ENCODE peak calls at places on chromosome 14, in eight cellular contexts. Q is Peyer's patch, F is tibial artery, G is neural progenitor cell, H is stomach, T is Panc1, O is H1, Y is ovary. S is an unnamed sample. For H3K4me1 and H3K27me3, the result is how much of the 10 kb centered on the place peaks cover.

GRCh38 chr14:82621881-82622450 is 1088.3 kb upstream of the SEL1L start:
- DNase-seq in O (peak), Y (no peak), F (no peak), G (no peak), T (no peak), Q (no peak), H (no peak), S (peak)

GRCh38 chr14:102768223-102769048 is 8.8 kb upstream of the TRAF3 start:
- DNase-seq in Y (no peak), F (no peak), T (no peak), Q (peak), O (no peak), H (no peak), G (no peak), S (no peak)

GRCh38 chr14:68079941-68080697 is 260.5 kb downstream of the RAD51B start:
- DNase-seq in T (no peak), Y (no peak), Q (no peak), O (no peak), G (no peak), F (no peak), H (no peak), S (no peak)

GRCh38 chr14:73726025-73726961 is 12.1 kb upstream of the PNMA1 start:
- DNase-seq in T (no peak), F (peak), O (no peak), G (no peak), H (no peak), Q (no peak), Y (no peak), S (no peak)

GRCh38 chr14:70391493-70392391 is 25.1 kb downstream of the SYNJ2BP start:
- DNase-seq in T (no peak), G (no peak), Q (no peak), O (no peak), H (no peak), F (no peak), Y (no peak), S (no peak)

GRCh38 chr14:38839743-38840375 is 263.2 kb downstream of the SEC23A start:
- DNase-seq in F (no peak), G (no peak), O (no peak), H (no peak), Q (no peak), T (no peak), Y (no peak), S (peak)

GRCh38 chr14:103057372-103058208 is at the start of gene CDC42BPB:
- DNase-seq in Q (peak), O (peak), G (peak), H (peak), T (no peak), Y (peak), F (peak), S (peak)

GRCh38 chr14:96629082-96629481 is 126.9 kb downstream of the PAPOLA start:
- DNase-seq in G (no peak), F (peak), Y (no peak), H (no peak), T (no peak), Q (peak), O (peak), S (no peak)

GRCh38 chr14:25111061-25111601 is 61.2 kb upstream of the STXBP6 start:
- DNase-seq in F (no peak), Y (no peak), Q (no peak), T (no peak), O (no peak), H (peak), G (no peak), S (no peak)

GRCh38 chr14:52015411-52016030 is 26.2 kb downstream of the RTRAF start:
- DNase-seq in O (peak), H (peak), F (no peak), T (no peak), Q (no peak), G (peak), Y (no peak), S (peak)

GRCh38 chr14:73452341-73453191 is 5.8 kb downstream of the NUMB start:
- DNase-seq in Y (no peak), F (no peak), O (no peak), G (no peak), H (no peak), Q (no peak), T (no peak), S (no peak)

GRCh38 chr14:66140213-66140918 is 345.8 kb upstream of the CCDC196 start:
- DNase-seq in Y (no peak), O (no peak), T (no peak), H (no peak), Q (no peak), G (no peak), F (no peak), S (no peak)

GRCh38 chr14:99899578-99900178 is 106.5 kb downstream of the EML1 start:
- DNase-seq in Y (no peak), G (no peak), T (no peak), H (no peak), Q (no peak), F (no peak), O (no peak), S (no peak)

GRCh38 chr14:99598774-99599173 is 5.2 kb downstream of the CCDC85C start:
- DNase-seq in F (no peak), H (no peak), T (no peak), Q (no peak), Y (no peak), O (no peak), G (peak), S (no peak)

GRCh38 chr14:101008196-101008595 is 104.7 kb upstream of the RTL1 start:
- DNase-seq in O (peak), T (no peak), Q (no peak), G (no peak), F (no peak), H (no peak), Y (peak), S (no peak)

GRCh38 chr14:77878783-77879182 is 78.9 kb downstream of the ADCK1 start:
- DNase-seq in T (no peak), O (no peak), G (no peak), Q (no peak), H (no peak), Y (no peak), F (no peak), S (no peak)

GRCh38 chr14:99872786-99873440 is 79.7 kb downstream of the EML1 start:
- DNase-seq in H (no peak), G (peak), T (no peak), Q (no peak), Y (no peak), O (peak), F (no peak), S (no peak)

GRCh38 chr14:63438065-63438757 is 105.0 kb downstream of the PPP2R5E start:
- DNase-seq in T (peak), Y (peak), H (peak), G (no peak), F (peak), Q (no peak), O (no peak), S (peak)

GRCh38 chr14:23566782-23567185 is 807 bp downstream of the AP1G2 start:
- DNase-seq in G (peak), H (peak), Q (no peak), T (no peak), F (no peak), Y (no peak), O (no peak), S (no peak)

GRCh38 chr14:33163109-33163508 is 224.4 kb downstream of the NPAS3 start:
- DNase-seq in H (no peak), Y (no peak), T (no peak), F (no peak), G (no peak), O (no peak), Q (no peak), S (no peak)

GRCh38 chr14:76762617-76763361 is 1.5 kb downstream of the VASH1 start:
- DNase-seq in T (no peak), O (peak), F (peak), H (no peak), Y (peak), Q (no peak), G (no peak), S (no peak)

GRCh38 chr14:62939970-62940369 is 105.3 kb downstream of the KCNH5 start:
- DNase-seq in G (no peak), O (no peak), Q (no peak), Y (no peak), F (no peak), H (no peak), T (no peak), S (no peak)

GRCh38 chr14:59698793-59699192 is 122.2 kb upstream of the CCDC175 start:
- DNase-seq in Y (no peak), O (no peak), T (no peak), G (no peak), Q (no peak), F (no peak), H (no peak), S (no peak)

GRCh38 chr14:55448146-55448614 is 7.8 kb upstream of the TBPL2 start:
- DNase-seq in G (no peak), F (no peak), O (no peak), T (peak), H (peak), Y (no peak), Q (no peak), S (peak)

GRCh38 chr14:36507847-36508417 is 12.1 kb downstream of the NKX2-1 start:
- DNase-seq in G (no peak), O (no peak), H (no peak), Y (no peak), F (no peak), Q (no peak), T (no peak), S (no peak)

GRCh38 chr14:92651793-92652382 is 96.5 kb downstream of the LGMN start:
- DNase-seq in Q (peak), O (no peak), F (peak), G (no peak), T (no peak), H (peak), Y (peak), S (no peak)

GRCh38 chr14:77872971-77873370 is 73.1 kb downstream of the ADCK1 start:
- DNase-seq in Q (no peak), Y (no peak), O (no peak), T (no peak), F (no peak), H (peak), G (no peak), S (no peak)

GRCh38 chr14:26074892-26075291 is 522.9 kb downstream of the NOVA1 start:
- DNase-seq in Y (no peak), H (no peak), F (no peak), O (no peak), Q (no peak), T (no peak), G (no peak), S (no peak)

GRCh38 chr14:68384335-68384734 is 408.5 kb downstream of the ZFP36L1 start:
- DNase-seq in H (no peak), Y (no peak), O (no peak), T (no peak), F (peak), G (no peak), Q (no peak), S (no peak)

GRCh38 chr14:32980178-32980886 is 41.7 kb downstream of the NPAS3 start:
- DNase-seq in H (no peak), O (no peak), Q (no peak), F (no peak), G (no peak), Y (no peak), T (no peak), S (no peak)

GRCh38 chr14:39266589-39266870 is 32.8 kb downstream of the MIA2 start:
- DNase-seq in Q (peak), T (no peak), F (peak), H (peak), O (peak), Y (peak), G (no peak), S (no peak)

GRCh38 chr14:91835920-91836843 is 31.2 kb downstream of the TC2N start:
- DNase-seq in H (peak), G (peak), Q (peak), T (no peak), Y (peak), O (peak), F (peak), S (peak)

GRCh38 chr14:77052281-77053044 is 24.0 kb upstream of the IRF2BPL start:
- DNase-seq in Q (peak), Y (no peak), G (no peak), T (no peak), H (no peak), F (peak), O (no peak), S (no peak)

DNA sequence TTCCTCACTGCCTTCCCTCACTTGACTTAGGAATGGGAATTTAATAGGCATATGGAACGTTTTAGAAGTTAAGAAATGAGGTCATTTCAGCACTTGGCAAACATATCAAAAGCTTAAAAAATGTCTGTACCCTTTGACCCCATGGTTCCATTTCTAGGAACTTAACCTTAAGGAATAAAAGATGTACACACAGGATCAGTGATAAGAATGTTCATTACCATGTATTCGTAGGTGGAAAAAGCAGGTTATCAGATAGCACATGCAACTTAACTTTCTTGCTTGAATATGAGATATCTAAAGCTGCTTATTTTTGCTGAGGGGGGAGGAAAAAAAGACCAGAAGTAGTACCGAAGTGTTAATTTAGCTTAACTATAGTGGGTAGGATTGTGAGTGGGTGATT is 57.2 kb downstream of the TTLL5 start:
- DNase-seq in G (no peak), F (no peak), Y (no peak), O (no peak), T (no peak), H (no peak), Q (no peak), S (no peak)
- H3K4me1 ChIP-seq in G (under half), F (under half), Y (under half), O (under half), T (under half), H (half or more), Q (under half), S (under half)

GRCh38 chr14:104639481-104639880 is 34.9 kb upstream of the TMEM179 start:
- DNase-seq in G (no peak), Y (no peak), O (no peak), Q (no peak), H (no peak), T (no peak), F (no peak), S (no peak)
- H3K4me3 ChIP-seq in G (no peak), Y (no peak), O (no peak), Q (no peak), H (no peak), T (no peak), F (no peak), S (no peak)

GRCh38 chr14:60722836-60723217 is 1.3 kb downstream of the SIX4 start:
- DNase-seq in F (peak), T (no peak), Y (no peak), Q (no peak), H (no peak), O (no peak), G (no peak), S (no peak)
- H3K27me3 ChIP-seq in F (under half), T (under half), Y (under half), Q (under half), H (under half), O (under half), G (under half), S (under half)

GRCh38 chr14:79703209-79703608 is 508.1 kb downstream of the DIO2 start:
- DNase-seq in Q (no peak), Y (no peak), H (no peak), O (no peak), G (no peak), F (no peak), T (no peak), S (no peak)
- H3K4me1 ChIP-seq in Q (under half), Y (under half), H (under half), O (under half), G (under half), F (under half), T (under half), S (under half)

DNA sequence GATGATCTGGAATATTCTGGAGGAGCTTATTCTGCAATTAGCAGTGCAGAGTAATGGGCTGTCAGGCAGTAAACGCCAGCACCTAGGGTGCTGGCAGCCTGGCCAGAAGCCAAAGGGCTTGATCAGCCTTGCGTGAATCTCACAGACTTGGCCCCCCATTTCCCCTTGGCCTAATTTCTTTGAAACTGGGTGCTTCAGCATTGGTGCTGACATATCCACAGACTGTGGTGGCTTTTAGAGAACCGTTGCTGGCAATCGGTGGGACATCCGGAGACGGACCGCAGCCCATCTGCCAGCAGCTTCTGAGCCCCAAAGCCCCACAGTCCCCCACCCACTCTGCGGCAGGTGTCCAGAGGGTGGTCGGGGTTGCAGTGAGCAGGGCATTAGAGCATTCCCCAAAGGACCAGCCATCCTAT is 157.1 kb downstream of the CALM1 start:
- DNase-seq in Q (no peak), Y (no peak), H (no peak), O (no peak), T (no peak), F (no peak), G (no peak), S (no peak)
- H3K4me3 ChIP-seq in Q (no peak), Y (no peak), H (no peak), O (no peak), T (no peak), F (peak), G (no peak), S (no peak)

DNA sequence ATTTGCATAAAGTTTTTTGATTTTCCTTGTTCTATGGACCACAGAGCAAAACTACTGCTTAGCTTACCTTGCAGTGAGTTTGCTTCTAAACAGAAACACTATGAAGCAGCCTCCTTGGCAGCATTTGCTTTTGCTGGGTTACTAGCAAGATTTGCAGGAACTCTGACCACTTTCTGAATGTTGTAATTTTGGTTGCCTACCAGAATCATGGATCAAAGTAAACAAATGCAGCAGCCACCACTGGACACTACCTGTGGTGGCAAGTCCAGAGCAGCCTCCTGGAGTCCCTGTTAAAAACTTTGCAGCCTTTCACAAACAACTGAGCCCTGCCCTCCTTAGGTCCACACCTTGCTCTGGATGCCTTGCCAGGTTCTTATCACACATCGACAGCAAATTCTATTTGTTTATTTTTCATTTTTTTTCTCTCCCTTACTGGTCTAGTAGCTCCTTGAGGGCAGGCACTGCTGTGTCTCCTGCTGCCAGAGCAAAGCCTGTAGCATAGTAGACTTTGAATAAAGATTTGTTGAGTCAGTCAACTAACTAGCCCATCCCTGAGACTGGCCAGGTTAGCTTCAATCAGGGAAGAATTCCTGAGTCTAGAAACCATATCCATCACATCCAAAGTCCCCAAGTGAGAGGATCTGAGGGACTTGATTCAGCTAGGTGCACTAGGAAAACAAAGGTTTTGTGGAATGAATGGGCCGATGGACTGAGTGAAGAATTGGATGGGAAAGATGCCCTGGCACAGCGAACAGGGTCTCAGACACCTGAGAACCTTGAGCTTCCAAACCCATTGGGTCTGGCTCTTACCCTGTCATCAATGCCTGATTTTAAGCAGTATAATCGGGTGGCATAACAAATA is 5.7 kb downstream of the TTC6 start:
- DNase-seq in O (no peak), G (no peak), T (no peak), Q (no peak), H (peak), F (no peak), Y (no peak), S (no peak)
- H3K27me3 ChIP-seq in O (half or more), G (half or more), T (under half), Q (under half), H (half or more), F (half or more), Y (under half), S (half or more)

DNA sequence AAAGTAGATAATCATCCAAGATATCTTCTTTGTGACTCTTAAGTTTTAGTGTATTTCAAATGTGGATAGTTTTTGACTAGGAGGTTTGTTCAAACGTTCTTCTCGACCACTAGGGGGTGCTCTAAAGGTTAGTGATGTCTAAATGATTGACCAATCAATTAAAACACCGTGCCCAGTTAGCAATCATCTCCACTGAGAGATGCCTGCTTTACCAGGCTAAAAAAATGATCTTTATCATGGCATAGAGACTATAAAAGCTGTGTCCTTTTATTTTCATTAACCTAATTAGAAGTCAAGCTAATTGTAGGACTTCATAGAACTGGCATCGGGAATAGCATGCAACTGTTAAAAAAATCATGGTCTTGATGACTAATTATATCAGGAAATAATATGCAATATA is 153.9 kb downstream of the PRKCH start:
- DNase-seq in F (no peak), H (no peak), T (no peak), G (peak), Q (no peak), O (no peak), Y (no peak), S (no peak)
- H3K4me1 ChIP-seq in F (under half), H (half or more), T (under half), G (under half), Q (half or more), O (under half), Y (under half), S (under half)

GRCh38 chr14:72094844-72095582 is 162.8 kb downstream of the RGS6 start:
- DNase-seq in O (no peak), F (no peak), T (no peak), Q (no peak), G (no peak), Y (no peak), H (no peak), S (no peak)
- H3K4me3 ChIP-seq in O (no peak), F (no peak), T (no peak), Q (no peak), G (no peak), Y (no peak), H (no peak), S (no peak)

DNA sequence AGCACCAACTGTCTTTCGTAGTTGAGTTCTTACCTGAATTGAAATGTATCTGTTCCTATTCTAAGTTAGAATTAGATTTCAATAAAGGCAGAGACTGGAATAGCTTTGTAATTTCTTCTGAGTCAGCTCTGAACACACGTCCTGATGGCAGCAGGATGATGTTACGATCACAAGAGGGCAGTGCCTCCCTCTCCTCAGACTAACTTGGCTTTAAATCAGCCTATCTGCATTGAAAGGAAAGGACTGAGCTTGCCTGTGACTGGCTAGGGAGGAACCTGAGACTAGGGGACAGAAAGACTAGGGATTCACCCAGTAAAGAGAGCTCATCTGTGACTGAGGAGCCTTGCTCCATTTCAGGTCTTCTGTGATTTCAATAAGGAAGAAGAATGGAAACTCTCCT is 323.7 kb upstream of the OR4E1 start:
- DNase-seq in Y (no peak), T (no peak), O (no peak), G (peak), F (no peak), Q (no peak), H (no peak), S (no peak)
- H3K27me3 ChIP-seq in Y (under half), T (under half), O (under half), G (under half), F (under half), Q (under half), H (under half), S (under half)